ENCODE peak calls at places on chromosomes 2 and 18, in ten cellular contexts. E, D, T, A, Y, U, R, W, B and Q are unnamed samples.

GRCh38 chr18:8491516-8491915 is 117.7 kb upstream of the RAB12 start:
- DNase-seq in E (no peak), D (no peak), T (no peak), A (no peak), Y (no peak), U (no peak), R (no peak), W (no peak), B (no peak), Q (no peak)

GRCh38 chr2:23069156-23069555 is 315.8 kb upstream of the KLHL29 start:
- DNase-seq in E (no peak), D (no peak), T (no peak), A (no peak), Y (no peak), U (peak), R (no peak), W (no peak), B (no peak), Q (no peak)

GRCh38 chr2:3102915-3103569 is 274.6 kb downstream of the EIPR1 start:
- DNase-seq in E (peak), D (no peak), T (no peak), A (no peak), Y (no peak), U (no peak), R (no peak), W (no peak), B (no peak), Q (peak)

GRCh38 chr18:58785171-58785805 is 79.4 kb upstream of the ZNF532 start:
- DNase-seq in E (no peak), D (no peak), T (no peak), A (no peak), Y (peak), U (no peak), R (no peak), W (peak), B (peak), Q (no peak)

GRCh38 chr18:78976697-78977626 is 2.7 kb upstream of the SALL3 start:
- DNase-seq in E (no peak), D (peak), T (no peak), A (no peak), Y (no peak), U (no peak), R (no peak), W (no peak), B (no peak), Q (no peak)

GRCh38 chr2:97678217-97678762 is 8.8 kb downstream of the C2orf92 start:
- DNase-seq in E (no peak), D (no peak), T (no peak), A (peak), Y (no peak), U (no peak), R (no peak), W (no peak), B (no peak), Q (no peak)

GRCh38 chr2:63488118-63488713 is 100.1 kb downstream of the WDPCP start:
- DNase-seq in E (no peak), D (peak), T (peak), A (peak), Y (peak), U (peak), R (no peak), W (no peak), B (peak), Q (peak)

GRCh38 chr2:138110453-138111083 is 146.3 kb downstream of the HNMT start:
- DNase-seq in E (no peak), D (no peak), T (no peak), A (no peak), Y (no peak), U (peak), R (no peak), W (no peak), B (no peak), Q (no peak)

GRCh38 chr2:157056200-157056676 is 201.3 kb upstream of the GALNT5 start:
- DNase-seq in E (no peak), D (no peak), T (no peak), A (no peak), Y (peak), U (peak), R (no peak), W (no peak), B (no peak), Q (no peak)

GRCh38 chr2:113253453-113253852 is 25.3 kb downstream of the PAX8 start:
- DNase-seq in E (no peak), D (no peak), T (no peak), A (no peak), Y (no peak), U (no peak), R (no peak), W (no peak), B (no peak), Q (no peak)

GRCh38 chr18:76281565-76281964 is 213.5 kb downstream of the ZNF516 start:
- DNase-seq in E (no peak), D (no peak), T (no peak), A (no peak), Y (no peak), U (no peak), R (no peak), W (no peak), B (no peak), Q (no peak)

GRCh38 chr18:49214058-49214457 is 246.4 kb downstream of the DYM start:
- DNase-seq in E (no peak), D (no peak), T (no peak), A (no peak), Y (no peak), U (no peak), R (no peak), W (no peak), B (no peak), Q (no peak)

GRCh38 chr2:241289597-241289996 is 25.9 kb downstream of the HDLBP start:
- DNase-seq in E (no peak), D (no peak), T (no peak), A (no peak), Y (no peak), U (no peak), R (no peak), W (no peak), B (no peak), Q (no peak)

GRCh38 chr18:8091042-8091441 is 518.2 kb upstream of the RAB12 start:
- DNase-seq in E (no peak), D (no peak), T (no peak), A (no peak), Y (peak), U (no peak), R (no peak), W (no peak), B (no peak), Q (no peak)

GRCh38 chr2:59322005-59322404 is 1080.9 kb upstream of the FANCL start:
- DNase-seq in E (no peak), D (no peak), T (no peak), A (no peak), Y (no peak), U (no peak), R (no peak), W (no peak), B (no peak), Q (no peak)

GRCh38 chr2:146481629-146482028 is 1363.2 kb upstream of the ACVR2A start:
- DNase-seq in E (no peak), D (no peak), T (no peak), A (no peak), Y (peak), U (no peak), R (no peak), W (no peak), B (no peak), Q (no peak)

GRCh38 chr2:128262315-128263253 is 56.1 kb downstream of the HS6ST1 start:
- DNase-seq in E (no peak), D (no peak), T (no peak), A (no peak), Y (no peak), U (no peak), R (no peak), W (no peak), B (no peak), Q (no peak)

GRCh38 chr2:212968284-212969081 is 182.9 kb downstream of the IKZF2 start:
- DNase-seq in E (no peak), D (peak), T (no peak), A (no peak), Y (peak), U (no peak), R (no peak), W (no peak), B (no peak), Q (no peak)

GRCh38 chr2:99640568-99641215 is 150.9 kb upstream of the REV1 start:
- DNase-seq in E (no peak), D (no peak), T (no peak), A (no peak), Y (no peak), U (no peak), R (no peak), W (no peak), B (no peak), Q (no peak)

GRCh38 chr2:142030735-142031134 is 100.1 kb downstream of the LRP1B start:
- DNase-seq in E (no peak), D (no peak), T (no peak), A (no peak), Y (no peak), U (no peak), R (no peak), W (no peak), B (no peak), Q (no peak)

GRCh38 chr2:241540391-241540765 is 18.2 kb upstream of the BOK start:
- DNase-seq in E (no peak), D (no peak), T (peak), A (no peak), Y (no peak), U (no peak), R (no peak), W (no peak), B (peak), Q (peak)

GRCh38 chr2:233000886-233001750 is 11.9 kb downstream of the NGEF start:
- DNase-seq in E (peak), D (no peak), T (no peak), A (no peak), Y (no peak), U (no peak), R (no peak), W (no peak), B (no peak), Q (no peak)

GRCh38 chr18:9756566-9757470 is 48.7 kb downstream of the RAB31 start:
- DNase-seq in E (no peak), D (no peak), T (no peak), A (no peak), Y (no peak), U (no peak), R (no peak), W (no peak), B (no peak), Q (no peak)

GRCh38 chr2:227804970-227805369 is 8.7 kb upstream of the CCL20 start:
- DNase-seq in E (no peak), D (no peak), T (no peak), A (no peak), Y (no peak), U (no peak), R (no peak), W (no peak), B (no peak), Q (no peak)

GRCh38 chr2:110827518-110827917 is 95.1 kb downstream of the ACOXL start:
- DNase-seq in E (no peak), D (no peak), T (no peak), A (no peak), Y (no peak), U (no peak), R (no peak), W (no peak), B (no peak), Q (no peak)

GRCh38 chr2:141723834-141724233 is 407.0 kb downstream of the LRP1B start:
- DNase-seq in E (no peak), D (no peak), T (no peak), A (no peak), Y (no peak), U (no peak), R (no peak), W (no peak), B (no peak), Q (no peak)

GRCh38 chr2:56376699-56377665 is 193.2 kb downstream of the CCDC85A start:
- DNase-seq in E (no peak), D (no peak), T (no peak), A (no peak), Y (peak), U (no peak), R (no peak), W (no peak), B (no peak), Q (peak)

GRCh38 chr2:75608684-75609333 is 37.8 kb upstream of the MRPL19 start:
- DNase-seq in E (no peak), D (peak), T (peak), A (peak), Y (peak), U (peak), R (peak), W (peak), B (peak), Q (peak)

GRCh38 chr2:23375448-23375847 is 9.5 kb upstream of the KLHL29 start:
- DNase-seq in E (no peak), D (peak), T (no peak), A (no peak), Y (peak), U (no peak), R (no peak), W (no peak), B (no peak), Q (no peak)

GRCh38 chr18:32048507-32049091 is 30.0 kb downstream of the RNF125 start:
- DNase-seq in E (no peak), D (no peak), T (no peak), A (peak), Y (peak), U (peak), R (no peak), W (no peak), B (peak), Q (peak)

GRCh38 chr18:32049393-32050161 is 31.0 kb downstream of the RNF125 start:
- DNase-seq in E (peak), D (no peak), T (no peak), A (peak), Y (peak), U (no peak), R (no peak), W (no peak), B (peak), Q (peak)
- H3K27ac ChIP-seq in E (no peak), D (no peak), T (no peak), A (peak), Y (no peak), U (no peak), R (no peak), W (no peak), B (peak), Q (no peak)

GRCh38 chr2:107336536-107336935 is 450.6 kb upstream of the ST6GAL2 start:
- DNase-seq in E (no peak), D (no peak), T (no peak), A (no peak), Y (no peak), U (no peak), R (no peak), W (no peak), B (no peak), Q (no peak)

GRCh38 chr2:107334311-107334710 is 448.3 kb upstream of the ST6GAL2 start:
- DNase-seq in E (no peak), D (no peak), T (no peak), A (no peak), Y (peak), U (no peak), R (no peak), W (no peak), B (no peak), Q (no peak)

GRCh38 chr2:107338571-107338970 is 452.6 kb upstream of the ST6GAL2 start:
- DNase-seq in E (no peak), D (no peak), T (no peak), A (no peak), Y (no peak), U (no peak), R (no peak), W (no peak), B (no peak), Q (no peak)

GRCh38 chr2:107338059-107338458 is 452.1 kb upstream of the ST6GAL2 start:
- DNase-seq in E (no peak), D (no peak), T (no peak), A (no peak), Y (peak), U (no peak), R (no peak), W (no peak), B (no peak), Q (no peak)

GRCh38 chr2:107337209-107337898 is 451.4 kb upstream of the ST6GAL2 start:
- DNase-seq in E (no peak), D (no peak), T (no peak), A (no peak), Y (peak), U (no peak), R (no peak), W (no peak), B (peak), Q (no peak)
- H3K27ac ChIP-seq in E (peak), D (no peak), T (no peak), A (no peak), Y (peak), U (no peak), R (no peak), W (no peak), B (no peak), Q (no peak)

GRCh38 chr2:109265369-109265768 is 136.4 kb downstream of the SH3RF3 start:
- DNase-seq in E (peak), D (no peak), T (no peak), A (no peak), Y (no peak), U (no peak), R (no peak), W (no peak), B (no peak), Q (no peak)

GRCh38 chr2:109266998-109267854 is 138.2 kb downstream of the SH3RF3 start:
- DNase-seq in E (peak), D (peak), T (no peak), A (peak), Y (no peak), U (peak), R (no peak), W (no peak), B (no peak), Q (no peak)

GRCh38 chr2:109264595-109265328 is 135.8 kb downstream of the SH3RF3 start:
- DNase-seq in E (peak), D (no peak), T (no peak), A (no peak), Y (peak), U (peak), R (no peak), W (no peak), B (no peak), Q (peak)

GRCh38 chr2:109265953-109266352 is 136.9 kb downstream of the SH3RF3 start:
- DNase-seq in E (no peak), D (no peak), T (no peak), A (no peak), Y (no peak), U (no peak), R (no peak), W (no peak), B (no peak), Q (no peak)

DNA sequence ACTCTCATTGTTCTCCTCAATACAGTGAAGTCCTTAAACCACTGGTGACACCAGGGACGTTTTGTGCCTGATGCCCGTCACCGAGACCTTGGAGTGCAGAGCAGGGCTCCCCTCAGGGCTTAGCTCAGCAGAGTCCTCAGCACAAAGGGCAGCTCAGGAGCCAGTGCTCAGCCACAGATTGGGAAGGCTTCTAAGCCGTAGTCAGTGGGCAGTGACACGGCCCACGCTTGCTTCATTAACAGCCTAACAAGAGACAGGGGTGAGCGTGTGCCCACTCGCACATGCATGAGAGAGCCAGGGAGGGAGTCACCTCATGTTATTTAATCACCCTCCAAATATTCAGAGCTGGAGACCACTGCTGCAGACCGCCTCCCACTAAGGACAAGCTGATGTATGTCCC is 137.5 kb downstream of the SH3RF3 start:
- DNase-seq in E (peak), D (no peak), T (no peak), A (no peak), Y (no peak), U (no peak), R (no peak), W (no peak), B (no peak), Q (no peak)
- H3K27ac ChIP-seq in E (no peak), D (no peak), T (no peak), A (no peak), Y (no peak), U (no peak), R (no peak), W (no peak), B (no peak), Q (no peak)

GRCh38 chr2:16003809-16004208 is 63.5 kb downstream of the MYCN start:
- DNase-seq in E (no peak), D (no peak), T (no peak), A (no peak), Y (no peak), U (no peak), R (no peak), W (no peak), B (no peak), Q (no peak)

GRCh38 chr2:16006537-16007166 is 66.3 kb downstream of the MYCN start:
- DNase-seq in E (no peak), D (no peak), T (no peak), A (no peak), Y (no peak), U (no peak), R (no peak), W (no peak), B (no peak), Q (no peak)

GRCh38 chr2:16007167-16007934 is 67.0 kb downstream of the MYCN start:
- DNase-seq in E (no peak), D (no peak), T (no peak), A (no peak), Y (no peak), U (no peak), R (no peak), W (no peak), B (no peak), Q (no peak)

GRCh38 chr2:16005389-16005788 is 65.0 kb downstream of the MYCN start:
- DNase-seq in E (no peak), D (no peak), T (no peak), A (no peak), Y (no peak), U (no peak), R (no peak), W (no peak), B (no peak), Q (no peak)

DNA sequence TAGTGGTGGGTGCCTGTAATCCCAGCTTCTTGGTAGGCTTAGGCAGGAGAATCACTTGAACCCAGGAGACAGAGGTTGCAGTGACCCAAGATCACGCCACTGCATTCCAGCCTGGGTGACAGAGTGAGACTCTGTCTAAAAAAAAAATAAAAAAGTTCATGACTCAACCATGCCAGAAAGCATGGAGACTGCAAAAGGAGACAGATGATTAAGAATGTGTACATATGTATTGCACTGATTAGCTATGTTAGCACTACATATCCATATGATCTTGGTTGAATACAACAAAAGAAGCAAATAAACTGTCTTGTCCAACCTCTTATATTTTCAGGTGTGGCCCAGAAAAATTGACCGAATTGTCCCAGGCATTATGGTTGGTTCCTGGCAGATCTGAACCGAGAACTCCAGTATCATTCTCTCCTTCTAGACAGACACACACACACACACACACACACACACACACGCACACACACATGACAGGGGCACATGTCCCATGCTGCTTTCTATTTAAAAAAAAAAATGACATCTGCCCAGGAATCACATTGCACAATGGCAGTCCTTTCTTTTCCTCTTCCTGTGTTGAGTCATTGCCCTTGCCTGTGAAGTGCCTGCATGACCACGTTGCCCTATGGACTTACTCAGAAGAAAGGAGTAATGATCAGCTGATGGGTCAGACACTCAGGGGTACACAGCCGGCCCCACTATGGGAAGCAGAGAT is 65.6 kb downstream of the MYCN start:
- DNase-seq in E (no peak), D (no peak), T (no peak), A (peak), Y (no peak), U (peak), R (no peak), W (no peak), B (peak), Q (no peak)
- H3K27ac ChIP-seq in E (no peak), D (no peak), T (no peak), A (no peak), Y (no peak), U (no peak), R (no peak), W (no peak), B (no peak), Q (no peak)

DNA sequence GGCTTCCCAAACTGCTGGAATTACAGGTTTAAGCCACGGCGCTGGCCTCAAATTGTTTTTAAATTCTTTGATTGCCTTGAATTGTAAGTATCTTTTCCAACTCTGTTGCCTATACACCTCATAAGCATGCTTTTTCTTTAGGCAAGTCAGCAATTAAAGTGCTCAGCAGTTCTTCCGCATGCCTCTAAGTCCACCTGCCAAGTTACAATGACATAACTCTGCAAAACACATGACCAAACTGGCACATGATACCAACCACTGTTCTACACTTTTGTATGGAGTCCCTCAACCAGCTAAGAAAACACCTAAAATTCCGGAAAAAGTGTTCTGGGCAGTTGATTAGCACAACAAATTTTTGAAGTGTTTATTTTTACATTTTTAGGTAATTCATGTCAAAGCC is 5.1 kb downstream of the TXNL4A start:
- DNase-seq in E (no peak), D (no peak), T (peak), A (peak), Y (no peak), U (no peak), R (no peak), W (no peak), B (peak), Q (peak)
- H3K27ac ChIP-seq in E (no peak), D (no peak), T (no peak), A (peak), Y (no peak), U (no peak), R (no peak), W (no peak), B (peak), Q (peak)